ENCODE peak calls at places on chromosomes 1 and 21, in four cellular contexts. One of them, this sample, is unnamed.

GRCh38 chr1:59775480-59775879 is 39.3 kb upstream of the HOOK1 start:
- DNase-seq in A549: no peak
- DNase-seq in K562: no peak
- DNase-seq in GM12878: no peak
- DNase-seq in this sample: no peak

GRCh38 chr1:234497589-234497988 is 18.6 kb upstream of the TARBP1 start:
- DNase-seq in A549: no peak
- DNase-seq in K562: no peak
- DNase-seq in GM12878: no peak
- DNase-seq in this sample: no peak

GRCh38 chr1:107669996-107670395 is 295.0 kb downstream of the VAV3 start:
- DNase-seq in A549: no peak
- DNase-seq in K562: no peak
- DNase-seq in GM12878: no peak
- DNase-seq in this sample: peak

GRCh38 chr21:44919913-44920693 is 596 bp downstream of the ITGB2 start:
- DNase-seq in A549: no peak
- DNase-seq in K562: no peak
- DNase-seq in GM12878: no peak
- DNase-seq in this sample: no peak

GRCh38 chr1:234902774-234903173 is 225.9 kb downstream of the TOMM20 start:
- DNase-seq in A549: no peak
- DNase-seq in K562: no peak
- DNase-seq in GM12878: no peak
- DNase-seq in this sample: no peak

GRCh38 chr1:25727819-25728286 is 72.1 kb upstream of the SELENON start:
- DNase-seq in A549: no peak
- DNase-seq in K562: peak
- DNase-seq in GM12878: no peak
- DNase-seq in this sample: peak

GRCh38 chr1:71364236-71364635 is 283.4 kb upstream of the ZRANB2 start:
- DNase-seq in A549: no peak
- DNase-seq in K562: no peak
- DNase-seq in GM12878: no peak
- DNase-seq in this sample: no peak

GRCh38 chr1:43293896-43294760 is 6.7 kb upstream of the TIE1 start:
- DNase-seq in A549: no peak
- DNase-seq in K562: no peak
- DNase-seq in GM12878: no peak
- DNase-seq in this sample: no peak

GRCh38 chr1:220990417-220991337 is 111.4 kb downstream of the HLX start:
- DNase-seq in A549: no peak
- DNase-seq in K562: peak
- DNase-seq in GM12878: no peak
- DNase-seq in this sample: no peak

GRCh38 chr1:246329900-246330299 is 177.2 kb downstream of the SMYD3 start:
- DNase-seq in A549: no peak
- DNase-seq in K562: no peak
- DNase-seq in GM12878: peak
- DNase-seq in this sample: no peak

GRCh38 chr1:10588640-10589039 is 113.9 kb downstream of the PEX14 start:
- DNase-seq in A549: no peak
- DNase-seq in K562: no peak
- DNase-seq in GM12878: no peak
- DNase-seq in this sample: no peak

GRCh38 chr1:247266053-247266452 is 10.2 kb downstream of the VN1R5 start:
- DNase-seq in A549: no peak
- DNase-seq in K562: peak
- DNase-seq in GM12878: no peak
- DNase-seq in this sample: no peak

GRCh38 chr1:179575497-179576314 is at the start of gene NPHS2:
- DNase-seq in A549: no peak
- DNase-seq in K562: no peak
- DNase-seq in GM12878: no peak
- DNase-seq in this sample: peak

GRCh38 chr1:12561121-12561520 is 56.9 kb downstream of the DHRS3 start:
- DNase-seq in A549: no peak
- DNase-seq in K562: no peak
- DNase-seq in GM12878: no peak
- DNase-seq in this sample: no peak

GRCh38 chr1:8241417-8242014 is 76.4 kb upstream of the SLC45A1 start:
- DNase-seq in A549: no peak
- DNase-seq in K562: no peak
- DNase-seq in GM12878: no peak
- DNase-seq in this sample: no peak

GRCh38 chr1:68442822-68443556 is 6.8 kb downstream of the RPE65 start:
- DNase-seq in A549: peak
- DNase-seq in K562: peak
- DNase-seq in GM12878: no peak
- DNase-seq in this sample: peak

GRCh38 chr1:37947364-37947763 is 511 bp upstream of the INPP5B start:
- DNase-seq in A549: no peak
- DNase-seq in K562: no peak
- DNase-seq in GM12878: no peak
- DNase-seq in this sample: no peak

GRCh38 chr1:203207751-203208150 is 21.2 kb upstream of the CHI3L1 start:
- DNase-seq in A549: no peak
- DNase-seq in K562: no peak
- DNase-seq in GM12878: no peak
- DNase-seq in this sample: no peak

GRCh38 chr1:58884706-58885661 is 101.1 kb upstream of the JUN start:
- DNase-seq in A549: no peak
- DNase-seq in K562: peak
- DNase-seq in GM12878: no peak
- DNase-seq in this sample: no peak

GRCh38 chr1:113617438-113618141 is 141.7 kb downstream of the PHTF1 start:
- DNase-seq in A549: no peak
- DNase-seq in K562: no peak
- DNase-seq in GM12878: no peak
- DNase-seq in this sample: no peak

GRCh38 chr1:224643653-224644052 is 27.5 kb downstream of the CNIH3 start:
- DNase-seq in A549: no peak
- DNase-seq in K562: no peak
- DNase-seq in GM12878: no peak
- DNase-seq in this sample: no peak

GRCh38 chr1:224640587-224640986 is 24.5 kb downstream of the CNIH3 start:
- DNase-seq in A549: no peak
- DNase-seq in K562: no peak
- DNase-seq in GM12878: no peak
- DNase-seq in this sample: no peak

GRCh38 chr1:224639426-224639975 is 23.4 kb downstream of the CNIH3 start:
- DNase-seq in A549: no peak
- DNase-seq in K562: no peak
- DNase-seq in GM12878: no peak
- DNase-seq in this sample: no peak

GRCh38 chr1:224640018-224640417 is 23.9 kb downstream of the CNIH3 start:
- DNase-seq in A549: no peak
- DNase-seq in K562: no peak
- DNase-seq in GM12878: no peak
- DNase-seq in this sample: no peak

GRCh38 chr1:224641030-224641429 is 24.9 kb downstream of the CNIH3 start:
- DNase-seq in A549: no peak
- DNase-seq in K562: peak
- DNase-seq in GM12878: no peak
- DNase-seq in this sample: no peak
- TF ChIP-seq RCOR1 in A549: no peak
- TF ChIP-seq RCOR1 in K562: no peak
- TF ChIP-seq RCOR1 in GM12878: no peak
- TF ChIP-seq RCOR1 in this sample: no peak

DNA sequence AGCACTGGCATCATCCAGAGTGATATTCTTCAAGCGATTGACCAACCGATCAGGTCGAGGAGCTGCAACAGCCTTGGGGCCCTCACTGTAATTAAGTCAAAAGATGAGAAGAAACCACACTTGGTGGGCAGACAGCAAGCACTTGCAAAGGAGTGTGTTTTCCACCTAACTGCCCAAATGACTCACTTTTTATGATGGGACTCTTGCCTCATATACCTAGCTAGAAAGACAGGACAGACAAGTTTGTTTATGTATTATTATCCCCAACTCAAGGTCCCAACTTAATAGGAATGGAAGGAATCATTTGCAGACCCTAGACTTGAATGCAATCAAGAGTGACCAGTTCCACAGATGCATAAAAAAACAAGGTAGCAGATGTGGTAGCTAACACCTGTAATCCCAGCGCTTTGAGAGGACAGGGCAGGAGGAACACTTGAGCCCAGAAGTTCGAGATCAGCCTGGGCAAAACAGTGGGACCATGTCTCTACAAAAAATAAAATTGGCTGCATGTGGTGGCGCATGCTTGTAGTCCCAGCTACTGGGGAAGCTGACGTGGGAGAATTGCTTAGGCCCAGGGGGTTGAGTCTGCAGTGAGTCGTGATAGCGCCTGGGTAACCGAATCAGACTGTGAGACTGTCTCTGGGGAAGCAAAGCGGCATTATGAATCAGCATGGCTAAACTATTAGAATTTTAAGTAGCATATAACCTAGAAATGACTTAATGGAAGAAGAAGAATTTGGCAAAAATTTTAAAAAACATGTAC is 2.3 kb upstream of the NRAS start:
- DNase-seq in A549: no peak
- DNase-seq in K562: no peak
- DNase-seq in GM12878: no peak
- DNase-seq in this sample: no peak
- TF ChIP-seq MAX in A549: no peak
- TF ChIP-seq MAX in K562: no peak
- TF ChIP-seq MAX in GM12878: no peak
- TF ChIP-seq MAX in this sample: no peak

GRCh38 chr1:77245724-77246294 is 26.6 kb upstream of the PIGK start:
- DNase-seq in A549: no peak
- DNase-seq in K562: no peak
- DNase-seq in GM12878: no peak
- DNase-seq in this sample: no peak

GRCh38 chr1:77253211-77253610 is 28.6 kb upstream of the AK5 start:
- DNase-seq in A549: no peak
- DNase-seq in K562: no peak
- DNase-seq in GM12878: no peak
- DNase-seq in this sample: no peak

GRCh38 chr1:77250126-77250525 is 30.9 kb upstream of the PIGK start:
- DNase-seq in A549: no peak
- DNase-seq in K562: no peak
- DNase-seq in GM12878: no peak
- DNase-seq in this sample: no peak
- TF ChIP-seq RCOR1 in A549: no peak
- TF ChIP-seq RCOR1 in K562: no peak
- TF ChIP-seq RCOR1 in GM12878: no peak
- TF ChIP-seq RCOR1 in this sample: no peak

DNA sequence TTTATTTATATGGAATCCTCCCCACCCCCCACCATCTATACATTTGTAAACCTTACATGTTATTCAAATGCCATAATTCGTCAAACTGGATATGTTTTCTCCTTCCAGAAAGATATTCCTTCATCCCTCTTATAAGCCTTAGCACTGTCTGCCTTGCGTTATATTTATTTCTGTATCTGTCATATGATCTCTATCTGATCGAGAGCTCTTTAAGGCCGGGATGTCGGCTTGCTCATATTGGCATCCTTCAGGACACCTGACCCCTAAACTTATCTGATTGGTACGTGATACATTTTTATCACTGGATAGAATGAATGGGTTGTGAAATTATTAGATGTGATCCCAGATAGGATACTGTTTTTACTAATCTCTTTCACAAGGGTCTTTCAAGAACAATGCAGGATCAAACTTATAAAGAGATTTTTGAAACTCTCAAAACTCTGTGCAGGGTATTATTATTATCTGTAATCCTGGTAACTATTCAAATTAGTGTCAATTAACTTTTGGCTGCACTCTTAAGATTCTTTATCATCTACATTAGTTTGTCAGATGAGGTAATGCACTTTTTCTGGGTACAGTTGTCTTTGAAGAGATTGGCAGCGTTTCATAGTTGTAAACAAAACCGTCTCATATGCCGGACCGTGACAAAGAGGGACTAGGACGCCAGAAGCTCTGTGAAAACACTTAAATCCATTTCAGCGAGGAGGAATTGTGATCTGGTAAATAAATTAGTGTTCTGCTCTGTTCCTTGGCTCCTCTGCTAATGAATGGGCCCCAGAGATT is 152.0 kb downstream of the KIF26B start:
- DNase-seq in A549: no peak
- DNase-seq in K562: no peak
- DNase-seq in GM12878: no peak
- DNase-seq in this sample: peak
- TF ChIP-seq MAX in A549: no peak
- TF ChIP-seq MAX in K562: no peak
- TF ChIP-seq MAX in GM12878: no peak
- TF ChIP-seq MAX in this sample: no peak

GRCh38 chr1:199946305-199947155 is 81.0 kb upstream of the NR5A2 start:
- DNase-seq in A549: no peak
- DNase-seq in K562: no peak
- DNase-seq in GM12878: no peak
- DNase-seq in this sample: peak
- TF ChIP-seq RCOR1 in A549: no peak
- TF ChIP-seq RCOR1 in K562: no peak
- TF ChIP-seq RCOR1 in GM12878: no peak
- TF ChIP-seq RCOR1 in this sample: no peak

DNA sequence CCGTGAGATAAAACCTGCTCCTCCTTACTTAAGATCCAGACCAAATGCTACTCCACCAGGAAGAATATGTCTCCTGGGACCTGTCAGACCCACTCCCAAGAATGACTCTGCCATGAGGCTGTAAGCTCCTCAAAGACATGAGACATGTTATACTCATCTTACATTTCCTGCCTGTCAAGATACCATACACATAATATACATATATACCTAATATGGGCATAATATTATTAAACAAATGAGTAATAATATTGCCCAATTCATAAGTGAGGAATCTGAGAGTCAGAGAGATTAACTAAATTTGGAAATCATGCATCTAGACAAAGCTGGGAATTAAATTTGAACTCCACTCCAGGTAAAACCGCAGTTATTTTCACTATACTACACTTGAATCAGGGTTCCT is 634.9 kb downstream of the LMO4 start:
- DNase-seq in A549: no peak
- DNase-seq in K562: no peak
- DNase-seq in GM12878: no peak
- DNase-seq in this sample: no peak
- TF ChIP-seq MAX in A549: no peak
- TF ChIP-seq MAX in K562: no peak
- TF ChIP-seq MAX in GM12878: no peak
- TF ChIP-seq MAX in this sample: no peak

This sample was measured in SK-N-SH.